ENCODE peak calls at places on chromosomes 16 and 17, in four cellular contexts. U, N, B and O are unnamed samples.

GRCh38 chr16:10569629-10570028 is 10.8 kb downstream of the EMP2 start:
- DNase-seq in U (no peak), B (no peak), N (peak), O (no peak)

GRCh38 chr16:21179126-21179982 is 20.9 kb downstream of the LDAF1 start:
- DNase-seq in U (no peak), B (no peak), N (no peak), O (no peak)

GRCh38 chr17:57931488-57932137 is 23.6 kb downstream of the CUEDC1 start:
- DNase-seq in U (peak), N (no peak), B (no peak), O (no peak)

GRCh38 chr17:13671771-13672170 is 70.0 kb upstream of the HS3ST3A1 start:
- DNase-seq in B (no peak), U (no peak), N (no peak), O (no peak)

GRCh38 chr17:2724783-2725164 is 13.2 kb upstream of the CLUH start:
- DNase-seq in U (no peak), N (peak), B (peak), O (no peak)

GRCh38 chr17:73186283-73186682 is 6.6 kb upstream of the COG1 start:
- DNase-seq in N (no peak), B (no peak), U (no peak), O (no peak)

GRCh38 chr17:69246726-69247375 is 18.2 kb upstream of the ABCA10 start:
- DNase-seq in U (no peak), N (peak), B (peak), O (no peak)

GRCh38 chr16:15539197-15539596 is 103.8 kb downstream of the MARF1 start:
- DNase-seq in U (no peak), N (no peak), B (no peak), O (no peak)

GRCh38 chr16:88957887-88958577 is 19.0 kb downstream of the CBFA2T3 start:
- DNase-seq in B (no peak), U (no peak), N (no peak), O (no peak)

GRCh38 chr16:53053967-53054669 is 673 bp upstream of the CHD9 start:
- DNase-seq in N (no peak), U (peak), B (peak), O (no peak)

GRCh38 chr17:48552453-48553189 is 7.7 kb upstream of the HOXB2 start:
- DNase-seq in U (no peak), B (peak), N (peak), O (no peak)

GRCh38 chr16:78216166-78216745 is 116.8 kb downstream of the WWOX start:
- DNase-seq in U (no peak), N (no peak), B (no peak), O (no peak)

GRCh38 chr16:28910046-28911031 is 14.7 kb downstream of the RABEP2 start:
- DNase-seq in N (peak), B (no peak), U (no peak), O (no peak)

GRCh38 chr17:12927541-12928425 is 90.0 kb downstream of the ELAC2 start:
- DNase-seq in U (no peak), B (no peak), N (no peak), O (no peak)

GRCh38 chr17:4550534-4551039 is 4.6 kb downstream of the MYBBP1A start:
- DNase-seq in B (no peak), N (no peak), U (peak), O (no peak)

GRCh38 chr17:74631468-74632195 is 8.1 kb upstream of the CD300E start:
- DNase-seq in N (no peak), U (no peak), B (no peak), O (no peak)

GRCh38 chr16:66199189-66199588 is 167.3 kb upstream of the CDH5 start:
- DNase-seq in N (peak), U (no peak), B (peak), O (no peak)

DNA sequence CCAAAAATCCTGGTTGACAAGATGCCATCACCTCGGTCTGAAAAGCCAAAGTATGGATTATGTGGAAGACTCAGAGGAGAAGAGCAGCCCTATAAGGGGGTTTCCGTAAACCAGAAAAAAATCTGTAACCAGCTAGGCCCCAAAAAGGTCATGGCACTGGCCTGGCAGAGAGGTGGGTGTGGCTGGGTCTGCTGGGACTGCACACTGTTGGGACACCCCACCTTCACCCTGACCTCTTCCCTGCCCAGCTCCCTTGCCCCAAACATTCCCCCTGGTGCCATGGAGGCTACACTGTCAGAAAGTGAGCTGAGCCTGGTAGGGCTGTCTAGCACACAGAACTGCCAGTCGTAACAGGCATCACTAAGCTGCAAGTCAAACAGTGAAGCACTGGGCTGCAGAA is 6.5 kb downstream of the SLC47A2 start:
- DNase-seq in U (peak), B (no peak), N (no peak), O (no peak)
- TF ChIP-seq CTCF in U (no peak), B (no peak), N (no peak), O (no peak)

DNA sequence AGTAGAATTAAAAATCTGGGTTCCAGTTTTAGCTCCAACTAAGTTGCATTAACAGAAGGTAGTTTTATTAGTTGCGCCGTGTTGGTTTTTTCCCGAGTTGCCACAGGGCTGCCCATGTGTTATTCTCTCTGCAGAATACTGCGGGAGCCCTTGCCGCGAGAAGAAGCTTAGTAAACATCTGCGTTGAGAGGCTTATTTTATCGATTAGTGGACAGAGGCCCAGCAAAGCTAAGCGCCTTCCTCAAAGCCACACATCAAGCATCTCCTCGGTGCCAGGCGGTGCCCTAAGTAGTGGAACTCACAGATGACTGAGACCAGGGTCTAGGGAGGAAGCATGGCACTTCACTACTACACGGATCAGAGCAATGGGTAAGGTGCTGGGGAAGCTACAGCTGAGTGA is 212.3 kb upstream of the IRX5 start:
- DNase-seq in N (no peak), B (no peak), U (no peak), O (no peak)
- TF ChIP-seq CTCF in N (no peak), B (no peak), U (no peak), O (no peak)

GRCh38 chr16:81882559-81882958 is 103.5 kb downstream of the PLCG2 start:
- DNase-seq in U (no peak), B (no peak), N (no peak), O (no peak)

GRCh38 chr16:81878529-81878928 is 99.4 kb downstream of the PLCG2 start:
- DNase-seq in N (no peak), B (no peak), U (no peak), O (no peak)

GRCh38 chr16:81881228-81881627 is 102.1 kb downstream of the PLCG2 start:
- DNase-seq in N (no peak), B (no peak), U (no peak), O (no peak)

GRCh38 chr16:81880816-81881215 is 101.7 kb downstream of the PLCG2 start:
- DNase-seq in N (no peak), B (no peak), U (no peak), O (no peak)

DNA sequence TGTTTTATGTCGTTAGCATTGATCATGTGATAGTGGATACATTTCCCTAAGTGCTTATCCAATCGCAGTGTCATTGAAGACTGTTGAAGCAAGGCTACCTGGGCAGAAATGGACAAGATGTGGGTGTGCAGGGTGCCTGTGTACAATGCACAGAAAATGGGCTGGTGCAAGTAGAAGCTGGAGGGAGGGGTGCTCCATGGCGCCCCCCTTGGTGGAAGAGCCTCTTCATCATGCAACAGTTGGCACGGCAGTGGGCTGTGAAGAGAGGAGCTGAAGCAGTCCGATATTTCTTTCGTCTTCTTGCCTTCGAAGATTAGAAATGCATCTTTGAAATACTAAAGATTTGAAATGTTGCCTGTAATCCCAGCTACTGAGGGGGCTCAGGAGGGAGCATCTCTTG is 100.5 kb downstream of the PLCG2 start:
- DNase-seq in U (no peak), N (no peak), B (no peak), O (no peak)
- TF ChIP-seq CTCF in U (no peak), N (no peak), B (no peak), O (no peak)

GRCh38 chr16:50671644-50672260 is 9.4 kb downstream of the SNX20 start:
- DNase-seq in U (no peak), N (peak), B (peak), O (no peak)
- TF ChIP-seq CTCF in U (no peak), N (peak), B (peak), O (peak)

DNA sequence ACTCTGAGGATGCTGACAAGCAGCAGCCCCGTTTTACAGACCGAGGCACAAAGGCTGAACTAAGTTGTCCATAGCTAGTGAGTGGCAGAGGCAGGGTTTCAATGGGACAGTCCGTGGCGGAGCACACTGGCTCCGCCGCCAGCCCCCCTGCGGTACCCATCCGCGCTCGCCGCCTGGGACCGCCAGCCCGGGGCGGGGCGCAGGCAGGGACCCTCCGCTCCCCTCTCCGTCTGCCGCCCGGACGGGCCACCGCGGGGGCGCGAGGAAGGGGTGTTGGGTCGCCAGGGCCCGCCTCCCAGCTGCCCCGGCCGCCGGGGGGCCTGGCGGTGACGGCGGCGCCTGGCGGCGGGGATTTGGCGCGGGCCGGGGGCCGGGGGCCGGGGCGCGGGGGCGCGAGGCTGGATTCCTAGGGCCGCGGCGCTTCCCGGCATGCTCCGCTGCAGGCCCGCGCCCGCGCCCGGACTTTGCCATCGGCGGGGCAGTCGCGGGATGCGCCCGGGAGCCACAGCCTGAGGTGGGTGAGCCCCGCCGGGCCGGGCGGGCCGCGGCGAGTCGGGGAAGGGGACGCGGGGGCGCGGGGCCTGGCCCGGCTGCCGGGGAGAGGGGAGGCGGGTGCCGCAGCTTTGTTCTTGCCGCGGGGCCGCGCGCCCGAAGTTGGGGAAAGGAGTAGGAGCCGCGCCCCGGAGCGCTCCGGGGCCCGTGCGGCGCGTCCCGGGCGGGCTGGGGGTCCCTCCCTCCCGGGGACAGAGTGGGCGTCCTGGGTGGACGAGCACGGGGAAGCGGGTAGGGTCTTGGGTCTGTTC is at the start of gene TMEM98:
- DNase-seq in B (peak), U (no peak), N (peak), O (no peak)
- TF ChIP-seq CTCF in B (no peak), U (no peak), N (no peak), O (no peak)

DNA sequence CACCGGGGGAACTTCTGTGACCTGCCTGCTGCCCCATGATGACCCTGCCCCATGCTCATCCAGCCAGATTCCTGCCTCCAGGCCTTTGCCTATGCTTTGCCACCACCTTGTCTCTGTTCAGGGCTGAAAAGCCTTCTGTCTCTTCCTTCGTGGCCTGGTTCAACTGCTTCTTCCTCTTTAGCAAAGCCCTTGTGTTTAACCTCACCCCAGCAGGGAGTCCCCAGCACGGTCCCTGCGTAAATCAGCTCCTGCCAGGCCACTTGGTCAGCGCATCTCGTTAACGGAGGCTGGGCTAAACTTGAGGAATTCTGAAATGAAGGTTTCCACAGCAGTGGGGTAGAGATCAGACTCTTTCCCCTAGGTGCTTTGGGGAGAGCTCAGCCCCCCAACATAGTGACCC is 16.1 kb upstream of the KCNJ12 start:
- DNase-seq in B (no peak), U (no peak), N (no peak), O (no peak)
- TF ChIP-seq CTCF in B (no peak), U (no peak), N (no peak), O (no peak)

DNA sequence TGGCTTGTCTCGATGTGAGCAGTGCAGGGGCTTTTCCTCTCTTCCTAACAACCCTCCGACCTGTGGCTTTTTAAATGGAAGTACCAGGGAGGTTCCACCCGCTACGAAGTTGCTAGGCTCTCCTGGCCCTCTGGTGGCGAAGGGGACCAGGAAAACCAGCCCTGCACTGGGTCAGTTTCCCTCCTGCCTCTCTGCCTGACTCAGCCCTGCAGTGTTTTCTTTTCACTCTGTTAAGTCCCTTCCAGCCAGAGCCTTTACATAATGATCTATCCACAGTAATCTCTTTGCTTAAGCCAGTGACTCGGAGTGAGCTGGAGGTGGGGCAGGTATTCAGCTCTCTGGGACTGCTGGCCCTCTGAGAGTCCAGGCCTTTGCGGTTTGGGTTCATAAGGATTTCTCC is 331.3 kb upstream of the EEF2KMT start:
- DNase-seq in B (no peak), U (no peak), N (no peak), O (no peak)
- TF ChIP-seq CTCF in B (no peak), U (no peak), N (no peak), O (no peak)

GRCh38 chr17:44627513-44627912 is 28.8 kb upstream of the MEIOC start:
- DNase-seq in U (no peak), B (no peak), N (no peak), O (no peak)

GRCh38 chr17:44628234-44629188 is 27.8 kb upstream of the MEIOC start:
- DNase-seq in U (no peak), N (no peak), B (peak), O (no peak)

DNA sequence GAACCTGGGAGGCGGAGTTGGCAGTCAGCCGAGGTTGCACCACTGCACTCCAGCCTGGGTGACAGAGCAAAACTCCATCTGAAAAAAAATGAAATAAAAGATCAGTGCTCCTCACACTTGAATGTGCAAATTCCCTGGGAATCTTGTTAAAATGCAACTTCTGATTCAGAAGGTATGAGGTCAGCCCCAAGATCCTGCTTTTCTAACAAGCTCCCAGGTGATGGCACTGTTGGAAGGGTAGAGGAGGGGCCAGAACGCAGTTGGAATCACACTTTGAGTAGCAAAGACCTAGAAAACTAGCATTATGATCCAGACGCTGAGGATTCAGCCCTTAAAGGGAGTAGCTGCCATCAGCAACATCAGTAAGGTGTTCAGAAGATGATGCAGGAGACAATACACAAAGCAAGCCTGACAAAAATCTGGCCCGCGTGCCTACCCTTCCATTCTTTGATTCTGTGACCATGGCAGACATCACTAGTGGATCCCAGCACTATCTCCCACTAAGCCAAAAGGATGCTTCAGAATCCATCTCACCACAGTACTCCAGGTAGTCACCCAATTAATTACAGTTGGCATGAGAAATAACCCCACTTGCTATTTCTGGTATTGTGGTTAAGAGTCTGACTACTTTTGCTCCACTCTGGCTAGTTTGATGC is 33.1 kb upstream of the MEIOC start:
- DNase-seq in U (no peak), N (no peak), B (no peak), O (no peak)
- TF ChIP-seq CTCF in U (no peak), N (no peak), B (no peak), O (peak)